ENCODE peak calls at places on chromosomes 7 and 10, in five cellular contexts. F is GM13976; I is activated T-helper 1 cell treated with anti-CD3 and anti-CD28 coated beads, Interleukin-2, amount 50 U/mL, for 16 hours; Q is HEK293T; V is activated naive CD4-positive, alpha-beta T cell. H is an unnamed sample.

GRCh38 chr7:19377611-19378339 is 232.6 kb upstream of the FERD3L start:
- DNase-seq in F (no peak), I (no peak), Q (peak), V (no peak), H (no peak)

GRCh38 chr10:77220150-77220549 is 417.5 kb downstream of the KCNMA1 start:
- DNase-seq in F (no peak), I (no peak), Q (no peak), V (no peak), H (no peak)

GRCh38 chr7:4068286-4068685 is 613.8 kb upstream of the FOXK1 start:
- DNase-seq in F (no peak), I (no peak), Q (no peak), V (no peak), H (no peak)

GRCh38 chr7:815284-816216 is 16.7 kb upstream of the SUN1 start:
- DNase-seq in F (peak), I (no peak), Q (peak), V (peak), H (peak)

GRCh38 chr10:86945361-86946214 is 11.8 kb downstream of the MMRN2 start:
- DNase-seq in F (no peak), I (no peak), Q (peak), V (no peak), H (no peak)

GRCh38 chr7:100894860-100895700 is 608 bp downstream of the ACHE start:
- DNase-seq in F (peak), I (no peak), Q (peak), V (peak), H (peak)

GRCh38 chr10:110134917-110135316 is 72.5 kb upstream of the MXI1 start:
- DNase-seq in F (no peak), I (no peak), Q (no peak), V (no peak), H (no peak)

GRCh38 chr7:139358541-139359365 is 941 bp upstream of the LUC7L2 start:
- DNase-seq in F (no peak), I (no peak), Q (peak), V (peak), H (no peak)

GRCh38 chr10:114316744-114317143 is 77.7 kb downstream of the VWA2 start:
- DNase-seq in F (no peak), I (no peak), Q (no peak), V (no peak), H (no peak)

GRCh38 chr10:70575874-70576802 is 26.4 kb downstream of the PRF1 start:
- DNase-seq in F (no peak), I (no peak), Q (no peak), V (no peak), H (no peak)

GRCh38 chr7:75623390-75624133 is 115.2 kb downstream of the HIP1 start:
- DNase-seq in F (no peak), I (no peak), Q (no peak), V (no peak), H (no peak)

GRCh38 chr7:55127622-55128081 is 108.8 kb downstream of the EGFR start:
- DNase-seq in F (no peak), I (no peak), Q (peak), V (no peak), H (no peak)

GRCh38 chr7:88224596-88225275 is 4.9 kb upstream of the SRI start:
- DNase-seq in F (no peak), I (no peak), Q (no peak), V (no peak), H (no peak)

GRCh38 chr7:29557954-29558353 is 5.7 kb upstream of the PRR15 start:
- DNase-seq in F (no peak), I (no peak), Q (no peak), V (no peak), H (no peak)

GRCh38 chr7:8051373-8051772 is 82.8 kb downstream of the GLCCI1 start:
- DNase-seq in F (no peak), I (no peak), Q (no peak), V (no peak), H (no peak)

GRCh38 chr7:25856056-25856780 is 295.8 kb upstream of the NFE2L3 start:
- DNase-seq in F (no peak), I (no peak), Q (no peak), V (no peak), H (no peak)

GRCh38 chr10:104908581-104908980 is 267.5 kb downstream of the SORCS3 start:
- DNase-seq in F (no peak), I (no peak), Q (no peak), V (no peak), H (no peak)

GRCh38 chr10:80538481-80539185 is 931 bp downstream of the SH2D4B start:
- DNase-seq in F (no peak), I (no peak), Q (no peak), V (no peak), H (no peak)

GRCh38 chr7:113087278-113087998 is 811 bp upstream of the GPR85 start:
- DNase-seq in F (no peak), I (no peak), Q (peak), V (no peak), H (no peak)

GRCh38 chr10:27383595-27384542 is 120.2 kb upstream of the RAB18 start:
- DNase-seq in F (no peak), I (no peak), Q (no peak), V (no peak), H (no peak)

GRCh38 chr10:67045404-67045803 is 119.6 kb downstream of the LRRTM3 start:
- DNase-seq in F (no peak), I (no peak), Q (no peak), V (no peak), H (no peak)

GRCh38 chr7:111678281-111678680 is 116.0 kb upstream of the IMMP2L start:
- DNase-seq in F (no peak), I (no peak), Q (no peak), V (no peak), H (no peak)

GRCh38 chr10:124497196-124497990 is 35.8 kb downstream of the LHPP start:
- DNase-seq in F (no peak), I (no peak), Q (no peak), V (no peak), H (no peak)

GRCh38 chr10:104273899-104274575 is 5.1 kb downstream of the GSTO2 start:
- DNase-seq in F (no peak), I (no peak), Q (no peak), V (no peak), H (no peak)

GRCh38 chr10:57818522-57818921 is 449.2 kb downstream of the IPMK start:
- DNase-seq in F (no peak), I (no peak), Q (no peak), V (no peak), H (no peak)

GRCh38 chr10:79243211-79244067 is 103.8 kb upstream of the PPIF start:
- DNase-seq in F (peak), I (no peak), Q (peak), V (peak), H (peak)

GRCh38 chr7:17007841-17008240 is 126.1 kb upstream of the AGR3 start:
- DNase-seq in F (no peak), I (no peak), Q (no peak), V (no peak), H (no peak)

GRCh38 chr7:98869374-98870070 is at the start of gene TMEM130:
- DNase-seq in F (peak), I (no peak), Q (no peak), V (no peak), H (no peak)

GRCh38 chr10:112990271-112990670 is 40.2 kb downstream of the TCF7L2 start:
- DNase-seq in F (no peak), I (no peak), Q (no peak), V (no peak), H (no peak)

GRCh38 chr10:34732926-34733325 is 82.2 kb downstream of the PARD3 start:
- DNase-seq in F (no peak), I (no peak), Q (peak), V (no peak), H (peak)

GRCh38 chr10:129057856-129058663 is 409.0 kb upstream of the MGMT start:
- DNase-seq in F (no peak), I (no peak), Q (no peak), V (no peak), H (no peak)

GRCh38 chr7:34104120-34104519 is 198.8 kb downstream of the BMPER start:
- DNase-seq in F (no peak), I (no peak), Q (no peak), V (no peak), H (no peak)